ENCODE peak calls at places on chromosomes 3 and 15, in seven cellular contexts. M, L, T, S, V, A and E are unnamed samples.

GRCh38 chr15:81182746-81183402 is 13.8 kb upstream of the IL16 start:
- DNase-seq in T (no peak), L (no peak), A (no peak), M (peak), V (no peak), S (no peak), E (no peak)

GRCh38 chr3:146544013-146544928 is at the start of gene PLSCR1:
- DNase-seq in M (peak), T (peak), L (peak), V (peak), S (peak), A (peak), E (peak)

GRCh38 chr15:96424674-96425073 is 94.2 kb downstream of the NR2F2 start:
- DNase-seq in T (no peak), L (no peak), A (no peak), S (no peak), V (no peak), M (no peak), E (no peak)

GRCh38 chr3:87855626-87856025 is 203.2 kb downstream of the CGGBP1 start:
- DNase-seq in A (no peak), T (no peak), S (no peak), M (peak), V (peak), L (no peak), E (no peak)

GRCh38 chr3:144259267-144259666 is 287.6 kb downstream of the DIPK2A start:
- DNase-seq in T (no peak), L (no peak), V (peak), S (no peak), A (no peak), M (no peak), E (no peak)

GRCh38 chr3:149042766-149043386 is 43.5 kb downstream of the HLTF start:
- DNase-seq in M (peak), A (no peak), V (peak), S (no peak), T (no peak), L (no peak), E (no peak)

GRCh38 chr3:32384938-32385337 is 6.7 kb upstream of the CMTM7 start:
- DNase-seq in A (no peak), T (no peak), V (peak), M (peak), S (no peak), L (no peak), E (peak)

GRCh38 chr15:64985382-64986033 is 4.2 kb downstream of the SPG21 start:
- DNase-seq in A (no peak), S (no peak), V (peak), T (no peak), L (no peak), M (no peak), E (no peak)

GRCh38 chr3:124483915-124484470 is 246.3 kb upstream of the UMPS start:
- DNase-seq in S (no peak), V (no peak), A (no peak), M (no peak), T (no peak), L (no peak), E (no peak)

GRCh38 chr3:127459891-127460290 is 130.6 kb downstream of the TPRA1 start:
- DNase-seq in S (no peak), T (no peak), L (no peak), V (no peak), M (no peak), A (no peak), E (peak)

GRCh38 chr3:11651900-11652299 is 8.2 kb upstream of the VGLL4 start:
- DNase-seq in A (no peak), M (peak), T (no peak), S (no peak), L (no peak), V (peak), E (no peak)

GRCh38 chr3:354433-354832 is 157.9 kb downstream of the CHL1 start:
- DNase-seq in L (no peak), S (no peak), A (peak), V (peak), T (no peak), M (peak), E (peak)

GRCh38 chr3:151766454-151766853 is 32.7 kb downstream of the AADACL2 start:
- DNase-seq in M (peak), S (no peak), A (no peak), L (no peak), T (no peak), V (peak), E (no peak)

GRCh38 chr3:40173291-40173710 is 136.2 kb upstream of the EIF1B start:
- DNase-seq in T (no peak), V (no peak), A (no peak), S (no peak), M (peak), L (no peak), E (peak)

GRCh38 chr3:130044370-130044769 is 37.3 kb upstream of the ALG1L2 start:
- DNase-seq in S (no peak), T (no peak), A (no peak), M (no peak), V (no peak), L (no peak), E (no peak)

GRCh38 chr3:29344986-29345385 is 64.1 kb downstream of the RBMS3 start:
- DNase-seq in M (no peak), V (no peak), S (no peak), L (no peak), A (no peak), T (no peak), E (no peak)

GRCh38 chr3:78873641-78874040 is 894.2 kb downstream of the ROBO1 start:
- DNase-seq in S (no peak), M (peak), A (no peak), T (no peak), L (no peak), V (peak), E (no peak)